ENCODE peak calls at places on chromosomes 4 and X, in nine cellular contexts. R, Y, P, S, B, I, O, N and A are unnamed samples.

GRCh38 chr4:122836941-122837340 is 10.3 kb downstream of the FGF2 start:
- DNase-seq in P (no peak), B (no peak), R (no peak), N (peak), S (no peak), I (peak), Y (peak), O (no peak), A (no peak)

GRCh38 chrX:108396986-108397385 is 41.2 kb downstream of the COL4A6 start:
- DNase-seq in I (no peak), S (no peak), R (no peak), N (no peak), P (no peak), B (no peak), O (no peak), Y (no peak), A (no peak)

GRCh38 chr4:74473155-74473811 is 28.3 kb downstream of the AREG start:
- DNase-seq in Y (peak), B (peak), I (peak), P (no peak), N (peak), R (no peak), O (no peak), S (no peak), A (no peak)

GRCh38 chrX:25198253-25198652 is 182.5 kb upstream of the ARX start:
- DNase-seq in N (no peak), O (no peak), P (no peak), R (no peak), I (no peak), B (no peak), Y (no peak), S (no peak), A (no peak)

GRCh38 chr4:19301527-19301926 is 950.2 kb upstream of the SLIT2 start:
- DNase-seq in S (no peak), R (no peak), B (no peak), P (no peak), O (no peak), N (peak), Y (peak), I (no peak), A (no peak)

GRCh38 chr4:168515222-168516011 is 18.6 kb downstream of the PALLD start:
- DNase-seq in O (peak), R (no peak), Y (peak), S (no peak), P (no peak), B (peak), N (no peak), I (no peak), A (no peak)

GRCh38 chr4:24070117-24070516 is 180.3 kb upstream of the PPARGC1A start:
- DNase-seq in P (no peak), I (peak), O (no peak), N (peak), B (peak), R (no peak), Y (peak), S (no peak), A (no peak)

GRCh38 chr4:17773125-17773698 is 8.2 kb downstream of the FAM184B start:
- DNase-seq in S (no peak), R (no peak), N (no peak), Y (no peak), B (no peak), I (no peak), P (peak), O (no peak), A (no peak)

GRCh38 chrX:102651968-102652744 is 873 bp downstream of the GPRASP1 start:
- DNase-seq in P (no peak), S (peak), B (peak), R (peak), N (peak), Y (peak), I (no peak), O (peak), A (peak)

GRCh38 chrX:18354369-18355329 is at the start of gene SCML2:
- DNase-seq in P (no peak), R (peak), Y (peak), I (peak), N (peak), O (peak), S (peak), B (peak), A (peak)

GRCh38 chr4:20109395-20109794 is 142.3 kb upstream of the SLIT2 start:
- DNase-seq in R (no peak), B (peak), S (no peak), N (no peak), I (no peak), Y (peak), O (no peak), P (no peak), A (no peak)

GRCh38 chrX:48904180-48904579 is 6.5 kb downstream of the PQBP1 start:
- DNase-seq in I (no peak), O (no peak), B (no peak), Y (no peak), N (no peak), S (no peak), P (no peak), R (no peak), A (no peak)

GRCh38 chrX:66074920-66075879 is 35.3 kb upstream of the VSIG4 start:
- DNase-seq in S (peak), R (no peak), B (no peak), O (peak), I (no peak), Y (no peak), N (no peak), P (no peak), A (no peak)

GRCh38 chr4:95508421-95508820 is 40.4 kb downstream of the UNC5C start:
- DNase-seq in P (no peak), N (no peak), S (no peak), B (peak), I (peak), Y (peak), R (no peak), O (no peak), A (no peak)

GRCh38 chr4:25727711-25728493 is 72.3 kb downstream of the SLC34A2 start:
- DNase-seq in B (no peak), O (no peak), N (no peak), P (no peak), R (peak), S (no peak), I (peak), Y (no peak), A (no peak)

GRCh38 chrX:17697191-17697590 is 40.1 kb upstream of the SCML1 start:
- DNase-seq in B (peak), I (peak), N (no peak), R (no peak), Y (peak), P (no peak), S (no peak), O (no peak), A (no peak)

GRCh38 chr4:86512631-86513030 is 81.5 kb upstream of the PTPN13 start:
- DNase-seq in N (no peak), S (no peak), I (peak), Y (no peak), R (no peak), P (no peak), O (no peak), B (no peak), A (no peak)

GRCh38 chr4:187422655-187423054 is 572.9 kb upstream of the ZFP42 start:
- DNase-seq in B (no peak), N (no peak), S (no peak), Y (no peak), P (no peak), O (no peak), I (no peak), R (no peak), A (no peak)

GRCh38 chr4:53592686-53593641 is 1.7 kb upstream of the LNX1 start:
- DNase-seq in I (peak), N (no peak), P (no peak), S (no peak), B (no peak), O (peak), Y (no peak), R (peak), A (no peak)

GRCh38 chrX:155888139-155888538 is 7.0 kb downstream of the VAMP7 start:
- DNase-seq in B (peak), P (no peak), I (peak), O (no peak), R (no peak), N (peak), Y (peak), S (no peak), A (no peak)

GRCh38 chr4:16443504-16444088 is 217.3 kb upstream of the TAPT1 start:
- DNase-seq in N (peak), O (no peak), I (peak), S (no peak), P (peak), R (peak), Y (peak), B (peak), A (no peak)

GRCh38 chrX:108443065-108443464 is 3.4 kb downstream of the COL4A5 start:
- DNase-seq in P (no peak), B (no peak), S (no peak), N (no peak), O (no peak), Y (no peak), R (no peak), I (no peak), A (no peak)

GRCh38 chr4:165394275-165394674 is 15.5 kb downstream of the CPE start:
- DNase-seq in S (no peak), O (no peak), P (no peak), N (peak), R (no peak), I (peak), B (peak), Y (peak), A (no peak)

GRCh38 chr4:142420461-142421095 is 425.5 kb downstream of the INPP4B start:
- DNase-seq in S (no peak), N (no peak), R (no peak), P (no peak), B (no peak), O (no peak), Y (no peak), I (no peak), A (no peak)

GRCh38 chrX:9906919-9907318 is 60.2 kb upstream of the CLDN34 start:
- DNase-seq in O (no peak), P (no peak), I (peak), S (no peak), Y (no peak), B (no peak), N (no peak), R (peak), A (no peak)

GRCh38 chr4:183355405-183355804 is 33.2 kb upstream of the CLDN24 start:
- DNase-seq in N (peak), B (peak), P (no peak), I (peak), S (no peak), R (no peak), Y (peak), O (no peak), A (no peak)

GRCh38 chr4:153792007-153792892 is 3.4 kb upstream of the SFRP2 start:
- DNase-seq in S (no peak), N (peak), I (peak), Y (no peak), R (peak), O (peak), P (no peak), B (peak), A (no peak)

GRCh38 chr4:56857601-56858301 is 36.2 kb upstream of the SPINK2 start:
- DNase-seq in I (no peak), B (peak), O (no peak), P (no peak), Y (peak), R (no peak), N (no peak), S (no peak), A (no peak)

GRCh38 chr4:99104153-99104552 is 15.6 kb upstream of the ADH5 start:
- DNase-seq in P (no peak), I (no peak), Y (peak), B (no peak), O (no peak), R (no peak), S (no peak), N (no peak), A (no peak)

GRCh38 chrX:109959356-109959871 is 43.5 kb upstream of the TMEM164 start:
- DNase-seq in O (no peak), N (no peak), B (no peak), I (no peak), Y (no peak), P (no peak), S (no peak), R (no peak), A (no peak)

GRCh38 chr4:7396186-7396585 is 38.5 kb downstream of the PSAPL1 start:
- DNase-seq in P (no peak), O (no peak), B (no peak), R (no peak), N (no peak), I (no peak), Y (no peak), S (no peak), A (no peak)

GRCh38 chrX:31658360-31658759 is 586.5 kb upstream of the FTHL17 start:
- DNase-seq in O (no peak), Y (peak), S (no peak), I (no peak), R (no peak), N (no peak), B (peak), P (no peak), A (no peak)

GRCh38 chr4:159368320-159368719 is 265.4 kb downstream of the RAPGEF2 start:
- DNase-seq in R (no peak), P (no peak), S (no peak), N (no peak), Y (no peak), I (peak), O (no peak), B (no peak), A (no peak)

GRCh38 chrX:53262918-53263394 is 18.4 kb downstream of the IQSEC2 start:
- DNase-seq in N (peak), R (no peak), S (no peak), Y (peak), O (no peak), I (peak), B (peak), P (no peak), A (no peak)

GRCh38 chr4:121651597-121651996 is 45.2 kb downstream of the ANXA5 start:
- DNase-seq in P (no peak), B (no peak), N (no peak), R (no peak), I (no peak), Y (no peak), O (no peak), S (no peak), A (no peak)